ENCODE peak calls at places on chromosomes 16 and 17, in four cellular contexts. A is PC-3, J is stomach, Z is adipocyte. S is an unnamed sample.

GRCh38 chr16:67652578-67653130 is 7.4 kb downstream of the ACD start:
- DNase-seq in A (peak; percentile 37), J (no peak), Z (peak; percentile 53), S (peak; percentile 41)

GRCh38 chr17:46770818-46771600 is 47.5 kb downstream of the WNT3 start:
- DNase-seq in A (peak; percentile 84), J (peak; percentile 42), Z (peak; percentile 79), S (peak; percentile 26)

GRCh38 chr16:29992371-29992967 is 2.9 kb downstream of the HIRIP3 start:
- DNase-seq in A (no peak), J (no peak), Z (no peak), S (no peak)

GRCh38 chr16:10921536-10922327 is 20.5 kb downstream of the DEXI start:
- DNase-seq in A (no peak), J (no peak), Z (no peak), S (no peak)

GRCh38 chr17:65191805-65192740 is 54.9 kb downstream of the RGS9 start:
- DNase-seq in A (peak; percentile 90), J (no peak), Z (peak; percentile 55), S (no peak)

GRCh38 chr16:20349615-20350014 is 2.9 kb downstream of the UMOD start:
- DNase-seq in A (no peak), J (no peak), Z (no peak), S (no peak)

GRCh38 chr16:79598341-79599181 is 2.0 kb downstream of the MAF start:
- DNase-seq in A (no peak), J (peak; percentile 62), Z (peak; percentile 3), S (peak; percentile 35)

GRCh38 chr17:73030501-73030911 is 62.0 kb downstream of the SLC39A11 start:
- DNase-seq in A (no peak), J (peak; percentile 31), Z (peak; percentile 30), S (peak; percentile 81)

GRCh38 chr16:81189100-81189664 is 49.3 kb upstream of the BCO1 start:
- DNase-seq in A (no peak), J (peak; percentile 69), Z (peak; percentile 18), S (peak; percentile 62)

GRCh38 chr17:64707077-64707591 is 45.0 kb upstream of the SMURF2 start:
- DNase-seq in A (peak; percentile 100), J (peak; percentile 77), Z (peak; percentile 90), S (peak; percentile 81)

GRCh38 chr17:67469208-67469980 is 92.3 kb downstream of the PITPNC1 start:
- DNase-seq in A (no peak), J (no peak), Z (peak; percentile 47), S (no peak)

GRCh38 chr17:2057130-2057713 is 2.3 kb downstream of the HIC1 start:
- DNase-seq in A (no peak), J (no peak), Z (no peak), S (peak; percentile 69)

GRCh38 chr17:4407851-4408250 is 25.9 kb upstream of the SPNS3 start:
- DNase-seq in A (peak; percentile 29), J (peak; percentile 58), Z (no peak), S (peak; percentile 51)

GRCh38 chr16:69724981-69725479 is 1.3 kb downstream of the NQO1 start:
- DNase-seq in A (no peak), J (no peak), Z (peak; percentile 56), S (no peak)

GRCh38 chr17:13074026-13074425 is 56.2 kb upstream of the ELAC2 start:
- DNase-seq in A (peak; percentile 65), J (no peak), Z (peak; percentile 18), S (no peak)

GRCh38 chr16:75251280-75252048 is at the start of gene BCAR1:
- DNase-seq in A (peak; percentile 77), J (peak; percentile 93), Z (peak; percentile 94), S (peak; percentile 88)

GRCh38 chr17:2427910-2428309 is 27.1 kb upstream of the MNT start:
- DNase-seq in A (no peak), J (no peak), Z (no peak), S (no peak)

GRCh38 chr17:14276535-14277250 is 24.2 kb upstream of the HS3ST3B1 start:
- DNase-seq in A (no peak), J (no peak), Z (no peak), S (no peak)

GRCh38 chr17:78343433-78344201 is 16.3 kb downstream of the SOCS3 start:
- DNase-seq in A (no peak), J (peak; percentile 50), Z (no peak), S (no peak)

GRCh38 chr16:83887564-83887963 is 11.4 kb upstream of the MLYCD start:
- DNase-seq in A (no peak), J (no peak), Z (no peak), S (no peak)

GRCh38 chr16:51151951-51152663 is 1.0 kb upstream of the SALL1 start:
- DNase-seq in A (no peak), J (peak; percentile 34), Z (peak; percentile 87), S (peak; percentile 76)

GRCh38 chr17:63945851-63946439 is 13.8 kb upstream of the CD79B start:
- DNase-seq in A (no peak), J (no peak), Z (no peak), S (peak; percentile 42)

GRCh38 chr17:69357701-69358100 is 30.8 kb upstream of the ABCA5 start:
- DNase-seq in A (peak; percentile 40), J (no peak), Z (no peak), S (no peak)

GRCh38 chr17:50057521-50057991 is 1.6 kb downstream of the ITGA3 start:
- DNase-seq in A (no peak), J (peak; percentile 49), Z (no peak), S (peak; percentile 59)

GRCh38 chr17:60230358-60230757 is 80.6 kb downstream of the CA4 start:
- DNase-seq in A (no peak), J (no peak), Z (no peak), S (no peak)

GRCh38 chr17:28892024-28892423 is 5.5 kb downstream of the FLOT2 start:
- DNase-seq in A (no peak), J (no peak), Z (no peak), S (no peak)

GRCh38 chr17:78560731-78561130 is 16.5 kb downstream of the DNAH17 start:
- DNase-seq in A (no peak), J (no peak), Z (no peak), S (no peak)

GRCh38 chr16:8614435-8615029 is 7.0 kb upstream of the METTL22 start:
- DNase-seq in A (no peak), J (no peak), Z (no peak), S (no peak)

GRCh38 chr16:66262253-66263167 is 104.0 kb upstream of the CDH5 start:
- DNase-seq in A (no peak), J (no peak), Z (peak; percentile 35), S (no peak)

GRCh38 chr16:28057949-28058348 is 5.6 kb downstream of the GSG1L start:
- DNase-seq in A (no peak), J (no peak), Z (no peak), S (no peak)

GRCh38 chr16:28061702-28062101 is 1.8 kb downstream of the GSG1L start:
- DNase-seq in A (no peak), J (no peak), Z (no peak), S (no peak)

GRCh38 chr16:28062261-28063046 is 1.1 kb downstream of the GSG1L start:
- DNase-seq in A (no peak), J (no peak), Z (no peak), S (no peak)

GRCh38 chr16:28059841-28060240 is 3.7 kb downstream of the GSG1L start:
- DNase-seq in A (no peak), J (no peak), Z (peak; percentile 4), S (no peak)

GRCh38 chr16:28058839-28059589 is 4.5 kb downstream of the GSG1L start:
- DNase-seq in A (no peak), J (no peak), Z (no peak), S (no peak)
- H3K27me3 ChIP-seq in A (peaks cover 48% of the 10 kb centered on the region), J (peaks cover 33% of the 10 kb centered on the region), Z (peaks cover 62% of the 10 kb centered on the region), S (peaks cover 10% of the 10 kb centered on the region)

GRCh38 chr17:48567209-48567608 is 10.9 kb downstream of the HOXB4 start:
- DNase-seq in A (no peak), J (no peak), Z (no peak), S (no peak)

GRCh38 chr17:48568499-48569259 is 9.5 kb downstream of the HOXB4 start:
- DNase-seq in A (no peak), J (no peak), Z (no peak), S (no peak)

GRCh38 chr17:48567646-48568354 is 10.3 kb downstream of the HOXB4 start:
- DNase-seq in A (no peak), J (no peak), Z (no peak), S (no peak)

GRCh38 chr17:48565024-48565558 is 13.1 kb downstream of the HOXB4 start:
- DNase-seq in A (no peak), J (no peak), Z (no peak), S (no peak)

GRCh38 chr17:48566717-48567116 is 11.4 kb downstream of the HOXB4 start:
- DNase-seq in A (no peak), J (no peak), Z (no peak), S (no peak)
- H3K4me1 ChIP-seq in A (no peaks in the 10 kb centered on the region), J (peaks cover 32% of the 10 kb centered on the region), Z (peaks cover 60% of the 10 kb centered on the region), S (no peaks in the 10 kb centered on the region)

DNA sequence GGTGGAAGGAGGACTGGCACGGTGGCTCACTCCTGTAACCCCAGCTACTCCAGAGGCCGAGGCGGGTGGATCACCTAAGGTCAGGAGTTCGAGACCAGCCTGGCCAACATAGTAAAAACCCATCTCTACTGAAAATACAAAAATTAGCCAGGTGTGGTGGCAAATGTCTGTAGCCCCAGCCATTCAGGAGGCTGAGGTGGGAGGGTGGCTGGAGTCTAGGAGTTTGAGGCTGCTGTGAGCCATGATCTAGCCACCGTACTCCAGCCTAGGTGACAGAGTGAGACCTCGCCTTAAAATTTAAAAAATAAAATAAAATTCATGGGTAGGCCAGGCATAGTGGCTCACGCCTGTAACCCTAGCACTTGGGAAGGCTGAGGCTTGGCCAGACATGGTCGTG is 1.2 kb upstream of the RPH3AL start:
- DNase-seq in A (no peak), J (no peak), Z (no peak), S (no peak)
- H3K4me3 ChIP-seq in A (no peak overlapping the region), J (no peak overlapping the region), Z (no peak overlapping the region), S (no peak overlapping the region)

DNA sequence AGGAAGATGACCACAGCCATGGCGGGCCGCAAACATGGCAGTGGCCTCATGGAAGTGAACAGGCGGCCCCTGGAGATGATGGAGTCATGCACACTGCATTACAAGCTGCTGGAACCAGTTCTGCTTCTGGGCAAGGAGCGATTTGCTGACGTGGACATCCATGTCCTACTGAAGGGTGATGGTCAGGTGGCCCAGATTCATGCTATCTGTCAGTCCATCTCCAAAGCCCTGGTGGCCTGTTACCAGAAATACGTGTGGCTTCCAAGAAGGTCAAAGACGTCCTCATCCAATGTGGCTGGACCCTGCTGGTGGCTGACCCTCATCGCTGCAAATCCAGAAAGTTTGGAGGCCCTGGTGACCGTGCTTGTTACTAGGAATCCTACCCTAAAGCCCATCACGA is 13.4 kb upstream of the WSB1 start:
- DNase-seq in A (no peak), J (no peak), Z (no peak), S (no peak)
- H3K27me3 ChIP-seq in A (no peaks in the 10 kb centered on the region), J (no peaks in the 10 kb centered on the region), Z (no peaks in the 10 kb centered on the region), S (no peaks in the 10 kb centered on the region)